ENCODE peak calls at places on chromosomes 7 and 10, in eight cellular contexts. Y is kidney epithelial cell, I is fibroblast of the aortic adventitia, Z is type B pancreatic cell, C is GM12865, R is AG09319, D is cardiac fibroblast, U is heart left ventricle. O is an unnamed sample.

GRCh38 chr7:128830231-128831177 is at the start of gene FLNC:
- DNase-seq in Y (no peak), I (peak), Z (peak), C (no peak), R (peak), D (peak), U (peak), O (peak)

GRCh38 chr10:44306762-44307161 is 78.1 kb downstream of the CXCL12 start:
- DNase-seq in Y (no peak), I (no peak), Z (no peak), C (peak), R (no peak), D (peak), U (no peak), O (no peak)

GRCh38 chr7:3558410-3558809 is 257.4 kb downstream of the SDK1 start:
- DNase-seq in Y (no peak), I (no peak), Z (no peak), C (no peak), R (no peak), D (no peak), U (no peak), O (no peak)

GRCh38 chr10:128709975-128710794 is 584.0 kb upstream of the MKI67 start:
- DNase-seq in Y (no peak), I (no peak), Z (no peak), C (no peak), R (no peak), D (no peak), U (no peak), O (no peak)

GRCh38 chr7:43625453-43625852 is 42.5 kb downstream of the STK17A start:
- DNase-seq in Y (no peak), I (no peak), Z (no peak), C (peak), R (no peak), D (no peak), U (no peak), O (no peak)

GRCh38 chr10:73785721-73786511 is 510 bp downstream of the ZSWIM8 start:
- DNase-seq in Y (no peak), I (peak), Z (no peak), C (peak), R (no peak), D (peak), U (peak), O (peak)

GRCh38 chr10:55509168-55509567 is 708.1 kb upstream of the PCDH15 start:
- DNase-seq in Y (no peak), I (no peak), Z (no peak), C (no peak), R (no peak), D (no peak), U (no peak), O (no peak)

GRCh38 chr7:127702253-127702652 is 50.3 kb downstream of the SND1 start:
- DNase-seq in Y (no peak), I (no peak), Z (no peak), C (no peak), R (no peak), D (no peak), U (no peak), O (no peak)

GRCh38 chr7:539731-540411 is 20.2 kb upstream of the PDGFA start:
- DNase-seq in Y (peak), I (peak), Z (no peak), C (no peak), R (no peak), D (peak), U (no peak), O (peak)

GRCh38 chr7:55192718-55193117 is 172.4 kb upstream of the LANCL2 start:
- DNase-seq in Y (peak), I (peak), Z (no peak), C (no peak), R (peak), D (peak), U (no peak), O (no peak)

GRCh38 chr7:43647314-43647691 is 64.4 kb downstream of the STK17A start:
- DNase-seq in Y (no peak), I (peak), Z (no peak), C (no peak), R (no peak), D (peak), U (peak), O (no peak)

GRCh38 chr7:47725031-47725780 is 143.3 kb upstream of the TNS3 start:
- DNase-seq in Y (peak), I (peak), Z (no peak), C (no peak), R (no peak), D (peak), U (no peak), O (peak)

GRCh38 chr10:26519803-26520202 is 81.7 kb downstream of the APBB1IP start:
- DNase-seq in Y (no peak), I (no peak), Z (no peak), C (no peak), R (no peak), D (no peak), U (no peak), O (no peak)

GRCh38 chr7:47303014-47303694 is 278.8 kb downstream of the TNS3 start:
- DNase-seq in Y (no peak), I (no peak), Z (no peak), C (no peak), R (no peak), D (no peak), U (no peak), O (no peak)

GRCh38 chr10:23280420-23281043 is 64.1 kb downstream of the C10orf67 start:
- DNase-seq in Y (no peak), I (no peak), Z (no peak), C (no peak), R (no peak), D (no peak), U (no peak), O (no peak)

GRCh38 chr10:14253079-14253478 is 77.6 kb downstream of the FRMD4A start:
- DNase-seq in Y (no peak), I (no peak), Z (no peak), C (no peak), R (no peak), D (peak), U (no peak), O (no peak)

GRCh38 chr10:78964952-78965633 is 103.7 kb upstream of the ZMIZ1 start:
- DNase-seq in Y (peak), I (no peak), Z (peak), C (no peak), R (no peak), D (peak), U (peak), O (peak)

GRCh38 chr7:55107946-55108345 is 89.1 kb downstream of the EGFR start:
- DNase-seq in Y (no peak), I (peak), Z (no peak), C (no peak), R (no peak), D (peak), U (no peak), O (no peak)

GRCh38 chr7:149774237-149775175 is 1.1 kb upstream of the ZNF467 start:
- DNase-seq in Y (no peak), I (no peak), Z (no peak), C (no peak), R (no peak), D (no peak), U (no peak), O (no peak)

GRCh38 chr7:105707381-105707780 is 126.1 kb upstream of the EFCAB10 start:
- DNase-seq in Y (no peak), I (peak), Z (no peak), C (no peak), R (no peak), D (no peak), U (no peak), O (no peak)

GRCh38 chr7:47371733-47372368 is 210.1 kb downstream of the TNS3 start:
- DNase-seq in Y (peak), I (no peak), Z (no peak), C (no peak), R (no peak), D (peak), U (peak), O (peak)

GRCh38 chr7:46210467-46210866 is 289.4 kb upstream of the IGFBP3 start:
- DNase-seq in Y (no peak), I (no peak), Z (no peak), C (no peak), R (no peak), D (no peak), U (no peak), O (no peak)

GRCh38 chr7:1555813-1556540 is at the start of gene TMEM184A:
- DNase-seq in Y (peak), I (no peak), Z (no peak), C (peak), R (no peak), D (no peak), U (no peak), O (peak)

GRCh38 chr7:81608748-81609382 is 161.0 kb downstream of the HGF start:
- DNase-seq in Y (no peak), I (peak), Z (no peak), C (no peak), R (no peak), D (peak), U (no peak), O (no peak)

GRCh38 chr10:11282156-11282555 is 264.5 kb downstream of the CELF2 start:
- DNase-seq in Y (no peak), I (no peak), Z (no peak), C (no peak), R (no peak), D (no peak), U (no peak), O (no peak)

GRCh38 chr10:11284291-11285085 is 266.8 kb downstream of the CELF2 start:
- DNase-seq in Y (no peak), I (no peak), Z (no peak), C (no peak), R (no peak), D (no peak), U (no peak), O (no peak)

GRCh38 chr10:11286261-11286989 is 268.8 kb downstream of the CELF2 start:
- DNase-seq in Y (no peak), I (no peak), Z (no peak), C (peak), R (no peak), D (no peak), U (no peak), O (no peak)

GRCh38 chr10:11282661-11283060 is 265.0 kb downstream of the CELF2 start:
- DNase-seq in Y (no peak), I (no peak), Z (no peak), C (no peak), R (no peak), D (no peak), U (no peak), O (no peak)

DNA sequence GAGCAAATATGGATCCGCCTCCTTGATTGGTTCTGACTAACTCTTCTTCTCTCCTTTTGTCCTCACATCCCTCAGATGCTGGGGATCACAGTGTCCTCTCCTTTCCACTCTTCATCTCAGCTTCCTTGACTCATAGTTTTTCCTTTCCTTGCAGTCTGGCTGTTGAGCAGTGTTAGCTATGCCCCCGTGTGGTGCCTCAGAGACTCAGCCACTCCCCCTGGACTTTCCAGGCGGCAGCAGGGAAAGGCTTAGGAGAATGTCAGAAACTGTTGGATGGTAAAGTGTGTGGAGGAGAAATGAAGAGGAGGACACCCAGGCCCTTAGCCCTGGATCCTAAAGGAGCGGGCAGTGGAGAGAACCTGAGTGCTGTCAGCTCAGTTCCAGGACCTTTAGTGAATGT is 267.5 kb downstream of the CELF2 start:
- DNase-seq in Y (no peak), I (no peak), Z (no peak), C (no peak), R (no peak), D (no peak), U (no peak), O (no peak)
- TF ChIP-seq CTCF in Y (peak), I (peak), Z (peak), C (no peak), R (no peak), D (no peak), U (no peak), O (no peak)

GRCh38 chr10:1420663-1421362 is 316.5 kb downstream of the ADARB2 start:
- DNase-seq in Y (peak), I (no peak), Z (peak), C (peak), R (no peak), D (peak), U (no peak), O (peak)
- TF ChIP-seq CTCF in Y (peak), I (no peak), Z (peak), C (peak), R (no peak), D (peak), U (peak), O (peak)

GRCh38 chr10:59700709-59701108 is 8.9 kb downstream of the SLC16A9 start:
- DNase-seq in Y (no peak), I (no peak), Z (no peak), C (no peak), R (no peak), D (no peak), U (no peak), O (no peak)
- TF ChIP-seq CTCF in Y (no peak), I (no peak), Z (no peak), C (no peak), R (no peak), D (no peak), U (no peak), O (no peak)

GRCh38 chr7:110130669-110131068 is 960.3 kb upstream of the LRRN3 start:
- DNase-seq in Y (no peak), I (no peak), Z (no peak), C (no peak), R (no peak), D (peak), U (no peak), O (no peak)
- TF ChIP-seq CTCF in Y (peak), I (no peak), Z (peak), C (peak), R (no peak), D (no peak), U (no peak), O (no peak)

GRCh38 chr10:123999956-124000615 is 93.3 kb downstream of the CHST15 start:
- DNase-seq in Y (no peak), I (no peak), Z (no peak), C (no peak), R (no peak), D (no peak), U (no peak), O (no peak)

GRCh38 chr10:123999261-123999660 is 94.1 kb downstream of the CHST15 start:
- DNase-seq in Y (no peak), I (no peak), Z (no peak), C (no peak), R (no peak), D (no peak), U (no peak), O (no peak)

GRCh38 chr10:124001391-124002260 is 91.8 kb downstream of the CHST15 start:
- DNase-seq in Y (no peak), I (no peak), Z (peak), C (no peak), R (no peak), D (no peak), U (no peak), O (no peak)

GRCh38 chr10:124002391-124003069 is 90.9 kb downstream of the CHST15 start:
- DNase-seq in Y (no peak), I (no peak), Z (peak), C (no peak), R (no peak), D (no peak), U (no peak), O (no peak)

GRCh38 chr10:124000792-124001201 is 92.6 kb downstream of the CHST15 start:
- DNase-seq in Y (no peak), I (peak), Z (no peak), C (no peak), R (no peak), D (peak), U (no peak), O (no peak)
- TF ChIP-seq CTCF in Y (no peak), I (no peak), Z (no peak), C (no peak), R (no peak), D (no peak), U (no peak), O (no peak)

GRCh38 chr10:27759483-27760281 is 14.1 kb upstream of the MKX start:
- DNase-seq in Y (no peak), I (no peak), Z (no peak), C (no peak), R (no peak), D (no peak), U (no peak), O (no peak)
- TF ChIP-seq CTCF in Y (no peak), I (no peak), Z (peak), C (no peak), R (peak), D (no peak), U (no peak), O (no peak)

DNA sequence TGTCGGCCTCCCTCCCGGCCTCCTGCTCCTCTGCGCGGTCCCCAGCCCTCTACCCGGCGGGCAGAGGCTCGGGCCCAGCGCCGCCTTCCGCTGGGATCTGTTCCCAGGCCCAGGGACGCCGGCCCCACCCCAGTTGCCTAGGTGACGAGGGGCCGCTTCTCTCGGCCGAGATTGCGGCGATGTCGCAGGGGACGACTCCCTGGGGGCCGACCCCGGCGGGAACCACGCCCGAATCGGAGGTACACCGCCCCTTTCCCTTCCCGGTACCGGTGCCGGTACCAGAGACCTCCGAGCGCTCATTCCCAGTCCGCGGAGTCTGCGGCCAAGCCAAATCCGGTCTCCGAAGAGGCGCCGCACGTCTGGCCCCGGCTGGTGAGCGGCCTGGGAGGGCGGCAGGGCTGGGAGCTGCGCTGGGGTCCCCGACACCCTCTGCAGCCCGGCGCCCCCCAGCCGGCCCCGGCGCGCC is at the start of gene CABCOCO1:
- DNase-seq in Y (no peak), I (peak), Z (peak), C (no peak), R (no peak), D (peak), U (peak), O (peak)
- TF ChIP-seq CTCF in Y (peak), I (no peak), Z (peak), C (no peak), R (peak), D (peak), U (no peak), O (no peak)

DNA sequence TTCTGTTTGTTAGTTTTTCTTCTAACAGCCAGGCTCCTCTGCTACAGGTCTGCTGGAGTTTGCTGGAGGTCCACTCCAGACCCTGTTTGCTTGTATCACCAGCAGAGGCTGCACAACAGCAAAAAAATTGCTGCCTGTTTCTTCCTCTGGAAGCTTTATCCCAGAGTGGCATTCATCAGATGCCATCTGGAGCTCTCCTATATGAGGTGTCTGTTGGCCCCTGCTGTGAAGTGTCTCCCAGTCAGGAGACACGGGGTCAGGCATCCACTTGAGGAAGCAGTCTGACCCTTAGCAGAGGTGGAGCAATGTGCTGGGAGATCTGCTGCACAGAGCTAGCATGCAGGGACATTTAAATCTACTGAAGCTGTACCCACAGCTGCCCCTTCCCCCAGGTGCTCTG is 26.7 kb upstream of the CROT start:
- DNase-seq in Y (no peak), I (no peak), Z (no peak), C (no peak), R (no peak), D (no peak), U (no peak), O (no peak)
- TF ChIP-seq CTCF in Y (peak), I (peak), Z (no peak), C (no peak), R (no peak), D (no peak), U (no peak), O (no peak)